ENCODE peak calls at places on chromosome 21, in eight cellular contexts. J is HFF-Myc; S is thoracic aorta; F is gastrocnemius medialis; M is activated T-helper 1 cell treated with anti-CD3 and anti-CD28 coated beads, Interleukin-2, amount 50 U/mL, for 16 hours; E is IMR-90; I is NCI-H2081; D is anterior cingulate cortex. Z is an unnamed sample.

GRCh38 chr21:46325073-46325912 is 1.3 kb downstream of the PCNT start:
- DNase-seq in J (no peak), S (no peak), F (no peak), M (no peak), E (peak), I (peak), D (peak), Z (no peak)

GRCh38 chr21:43921602-43921978 is 56.6 kb downstream of the AGPAT3 start:
- DNase-seq in J (no peak), S (no peak), F (no peak), M (no peak), E (no peak), I (peak), D (no peak), Z (peak)

GRCh38 chr21:38773108-38774061 is 32.3 kb upstream of the ETS2 start:
- DNase-seq in J (peak), S (peak), F (no peak), M (no peak), E (peak), I (no peak), D (no peak), Z (no peak)

GRCh38 chr21:37580690-37581089 is 214.1 kb downstream of the DYRK1A start:
- DNase-seq in J (no peak), S (no peak), F (no peak), M (no peak), E (no peak), I (no peak), D (no peak), Z (no peak)

GRCh38 chr21:33975548-33976081 is 60.0 kb upstream of the ATP5PO start:
- DNase-seq in J (no peak), S (no peak), F (no peak), M (peak), E (peak), I (no peak), D (no peak), Z (no peak)

GRCh38 chr21:14259669-14260458 is 43.9 kb downstream of the RBM11 start:
- DNase-seq in J (peak), S (no peak), F (no peak), M (no peak), E (peak), I (no peak), D (no peak), Z (peak)

GRCh38 chr21:28138272-28138671 is 854.4 kb downstream of the LTN1 start:
- DNase-seq in J (no peak), S (no peak), F (no peak), M (no peak), E (peak), I (no peak), D (no peak), Z (no peak)

GRCh38 chr21:33302796-33303195 is 22.0 kb upstream of the IFNAR1 start:
- DNase-seq in J (no peak), S (no peak), F (no peak), M (no peak), E (no peak), I (no peak), D (no peak), Z (no peak)

GRCh38 chr21:15775981-15776380 is 46.2 kb downstream of the USP25 start:
- DNase-seq in J (peak), S (no peak), F (no peak), M (no peak), E (peak), I (no peak), D (no peak), Z (no peak)

GRCh38 chr21:33011462-33011861 is 14.3 kb upstream of the OLIG2 start:
- DNase-seq in J (peak), S (no peak), F (peak), M (no peak), E (peak), I (no peak), D (no peak), Z (no peak)

GRCh38 chr21:16535100-16535418 is 805.3 kb downstream of the USP25 start:
- DNase-seq in J (peak), S (no peak), F (peak), M (no peak), E (peak), I (peak), D (peak), Z (no peak)

GRCh38 chr21:42461881-42462877 is 33.8 kb downstream of the RSPH1 start:
- DNase-seq in J (no peak), S (no peak), F (no peak), M (no peak), E (no peak), I (no peak), D (no peak), Z (no peak)

GRCh38 chr21:45412491-45412890 is 7.5 kb downstream of the COL18A1 start:
- DNase-seq in J (no peak), S (no peak), F (no peak), M (no peak), E (no peak), I (no peak), D (no peak), Z (no peak)

GRCh38 chr21:45987121-45987711 is 5.6 kb downstream of the COL6A1 start:
- DNase-seq in J (no peak), S (no peak), F (no peak), M (no peak), E (no peak), I (no peak), D (no peak), Z (no peak)

GRCh38 chr21:41217656-41218380 is 49.9 kb downstream of the BACE2 start:
- DNase-seq in J (no peak), S (no peak), F (no peak), M (no peak), E (peak), I (no peak), D (no peak), Z (no peak)

GRCh38 chr21:29716753-29717152 is 223.0 kb downstream of the GRIK1 start:
- DNase-seq in J (no peak), S (no peak), F (no peak), M (no peak), E (no peak), I (no peak), D (no peak), Z (no peak)

GRCh38 chr21:43873673-43874072 is 8.7 kb downstream of the AGPAT3 start:
- DNase-seq in J (no peak), S (no peak), F (no peak), M (no peak), E (no peak), I (no peak), D (no peak), Z (no peak)

GRCh38 chr21:25764065-25764464 is 29.3 kb downstream of the GABPA start:
- DNase-seq in J (no peak), S (no peak), F (no peak), M (no peak), E (no peak), I (no peak), D (no peak), Z (no peak)

GRCh38 chr21:29477941-29478340 is 179.2 kb downstream of the BACH1 start:
- DNase-seq in J (peak), S (no peak), F (no peak), M (no peak), E (peak), I (no peak), D (no peak), Z (no peak)

GRCh38 chr21:46369520-46370235 is 45.7 kb downstream of the PCNT start:
- DNase-seq in J (no peak), S (no peak), F (no peak), M (no peak), E (no peak), I (no peak), D (no peak), Z (no peak)

GRCh38 chr21:42263591-42264131 is 44.7 kb downstream of the ABCG1 start:
- DNase-seq in J (no peak), S (no peak), F (peak), M (no peak), E (no peak), I (no peak), D (no peak), Z (no peak)

GRCh38 chr21:45018131-45019075 is 56.0 kb upstream of the ADARB1 start:
- DNase-seq in J (no peak), S (no peak), F (no peak), M (no peak), E (no peak), I (no peak), D (no peak), Z (no peak)

GRCh38 chr21:17819878-17820232 is 699 bp upstream of the C21orf91 start:
- DNase-seq in J (peak), S (peak), F (no peak), M (no peak), E (peak), I (no peak), D (no peak), Z (no peak)

GRCh38 chr21:38039369-38039768 is 123.1 kb upstream of the KCNJ6 start:
- DNase-seq in J (no peak), S (no peak), F (no peak), M (no peak), E (no peak), I (no peak), D (no peak), Z (no peak)

GRCh38 chr21:42542196-42542595 is 28.5 kb downstream of the SLC37A1 start:
- DNase-seq in J (no peak), S (no peak), F (no peak), M (no peak), E (no peak), I (no peak), D (no peak), Z (no peak)

GRCh38 chr21:45388611-45389296 is 16.2 kb upstream of the COL18A1 start:
- DNase-seq in J (no peak), S (no peak), F (no peak), M (no peak), E (no peak), I (no peak), D (no peak), Z (no peak)

GRCh38 chr21:46317710-46318463 is 5.8 kb downstream of the C21orf58 start:
- DNase-seq in J (no peak), S (no peak), F (no peak), M (no peak), E (no peak), I (peak), D (no peak), Z (no peak)

Z was measured in naive thymus-derived CD8-positive, alpha-beta T cell.